ENCODE peak calls at places on chromosomes 5 and 9, in six cellular contexts. G is PC-3; R is lower leg skin; Y is neural crest cell; L is activated CD8-positive, alpha-beta memory T cell treated with anti-CD3 and anti-CD28 coated beads for 4 hours; P is kidney glomerular epithelial cell. N is an unnamed sample.
A peak's percentile ranks its signal among the peaks of the same experiment; 100 is the strongest.

GRCh38 chr9:109012009-109012875 is 1.1 kb downstream of the CTNNAL1 start:
- DNase-seq in G (peak; percentile 94), R (peak; percentile 76), Y (peak; percentile 34), L (peak; percentile 28), P (peak; percentile 91), N (peak; percentile 7)

GRCh38 chr5:10288600-10289213 is 19.0 kb downstream of the CMBL start:
- DNase-seq in G (peak; percentile 43), R (peak; percentile 51), Y (no peak), L (no peak), P (peak; percentile 37), N (no peak)

GRCh38 chr5:111173476-111173875 is 50.7 kb upstream of the CAMK4 start:
- DNase-seq in G (no peak), R (no peak), Y (no peak), L (no peak), P (no peak), N (no peak)

GRCh38 chr9:18705763-18706372 is 231.9 kb downstream of the ADAMTSL1 start:
- DNase-seq in G (no peak), R (no peak), Y (no peak), L (no peak), P (no peak), N (no peak)

GRCh38 chr5:3344671-3345070 is 251.0 kb upstream of the IRX1 start:
- DNase-seq in G (no peak), R (no peak), Y (no peak), L (no peak), P (no peak), N (no peak)

GRCh38 chr9:93954436-93955355 is at the start of gene BARX1:
- DNase-seq in G (no peak), R (no peak), Y (no peak), L (no peak), P (no peak), N (no peak)

GRCh38 chr9:38084556-38084880 is 15.5 kb upstream of the SHB start:
- DNase-seq in G (no peak), R (no peak), Y (no peak), L (no peak), P (no peak), N (no peak)

GRCh38 chr9:74499111-74499601 is 2.0 kb downstream of the RORB start:
- DNase-seq in G (no peak), R (no peak), Y (peak; percentile 1), L (no peak), P (no peak), N (no peak)

GRCh38 chr5:180632768-180633167 is 16.6 kb downstream of the FLT4 start:
- DNase-seq in G (no peak), R (no peak), Y (no peak), L (no peak), P (no peak), N (no peak)

GRCh38 chr9:136482046-136482792 is 621 bp downstream of the SEC16A start:
- DNase-seq in G (peak; percentile 9), R (no peak), Y (no peak), L (no peak), P (peak; percentile 2), N (no peak)

GRCh38 chr5:134530375-134531077 is 5.1 kb downstream of the JADE2 start:
- DNase-seq in G (no peak), R (no peak), Y (no peak), L (no peak), P (no peak), N (no peak)

GRCh38 chr5:39560730-39561129 is 135.9 kb upstream of the DAB2 start:
- DNase-seq in G (no peak), R (no peak), Y (no peak), L (no peak), P (no peak), N (no peak)

GRCh38 chr9:87194471-87194870 is 247.2 kb upstream of the GAS1 start:
- DNase-seq in G (no peak), R (no peak), Y (no peak), L (no peak), P (peak; percentile 99), N (no peak)

GRCh38 chr5:149822310-149822709 is 92.2 kb downstream of the PPARGC1B start:
- DNase-seq in G (no peak), R (no peak), Y (no peak), L (no peak), P (no peak), N (no peak)

GRCh38 chr9:110351009-110351467 is 13.4 kb upstream of the TXNDC8 start:
- DNase-seq in G (peak; percentile 80), R (peak; percentile 42), Y (no peak), L (no peak), P (peak; percentile 4), N (no peak)

GRCh38 chr9:120299785-120300184 is 280.2 kb downstream of the CDK5RAP2 start:
- DNase-seq in G (no peak), R (no peak), Y (no peak), L (no peak), P (no peak), N (no peak)

GRCh38 chr5:96228449-96228848 is 204.6 kb downstream of the PCSK1 start:
- DNase-seq in G (peak; percentile 77), R (no peak), Y (no peak), L (no peak), P (peak; percentile 50), N (no peak)

GRCh38 chr5:116084231-116084630 is 594 bp upstream of the COMMD10 start:
- DNase-seq in G (peak; percentile 28), R (no peak), Y (no peak), L (no peak), P (no peak), N (no peak)

GRCh38 chr9:23322392-23322791 is 503.6 kb downstream of the ELAVL2 start:
- DNase-seq in G (peak; percentile 48), R (no peak), Y (no peak), L (no peak), P (no peak), N (no peak)